ENCODE peak calls at places on chromosomes 3 and 15, in five cellular contexts. One of them, this sample, is unnamed.

GRCh38 chr3:39189648-39190269 is 2.6 kb downstream of the XIRP1 start:
- DNase-seq in left ventricle myocardium inferior: no peak
- DNase-seq in brain microvascular endothelial cell: peak
- DNase-seq in astrocyte of the cerebellum: peak
- DNase-seq in fibroblast of pulmonary artery: peak
- DNase-seq in this sample: no peak

GRCh38 chr3:187963677-187964385 is 190.1 kb upstream of the LPP start:
- DNase-seq in brain microvascular endothelial cell: no peak
- DNase-seq in left ventricle myocardium inferior: no peak
- DNase-seq in astrocyte of the cerebellum: no peak
- DNase-seq in fibroblast of pulmonary artery: peak
- DNase-seq in this sample: no peak

GRCh38 chr3:23108651-23109050 is 94.5 kb upstream of the UBE2E2 start:
- DNase-seq in astrocyte of the cerebellum: no peak
- DNase-seq in brain microvascular endothelial cell: no peak
- DNase-seq in fibroblast of pulmonary artery: no peak
- DNase-seq in left ventricle myocardium inferior: no peak
- DNase-seq in this sample: no peak

GRCh38 chr3:182596673-182597410 is 196.5 kb upstream of the ATP11B start:
- DNase-seq in astrocyte of the cerebellum: no peak
- DNase-seq in brain microvascular endothelial cell: no peak
- DNase-seq in fibroblast of pulmonary artery: no peak
- DNase-seq in left ventricle myocardium inferior: no peak
- DNase-seq in this sample: no peak

GRCh38 chr15:70826634-70827033 is 27.3 kb downstream of the LARP6 start:
- DNase-seq in fibroblast of pulmonary artery: peak
- DNase-seq in brain microvascular endothelial cell: peak
- DNase-seq in left ventricle myocardium inferior: no peak
- DNase-seq in astrocyte of the cerebellum: no peak
- DNase-seq in this sample: peak

GRCh38 chr3:127035672-127036071 is 52.8 kb downstream of the PLXNA1 start:
- DNase-seq in left ventricle myocardium inferior: peak
- DNase-seq in astrocyte of the cerebellum: peak
- DNase-seq in fibroblast of pulmonary artery: peak
- DNase-seq in brain microvascular endothelial cell: peak
- DNase-seq in this sample: peak

GRCh38 chr3:143885803-143886427 is 37.6 kb upstream of the SLC9A9 start:
- DNase-seq in brain microvascular endothelial cell: peak
- DNase-seq in left ventricle myocardium inferior: no peak
- DNase-seq in astrocyte of the cerebellum: no peak
- DNase-seq in fibroblast of pulmonary artery: peak
- DNase-seq in this sample: no peak

GRCh38 chr15:22945071-22945470 is 35.1 kb downstream of the CYFIP1 start:
- DNase-seq in left ventricle myocardium inferior: no peak
- DNase-seq in fibroblast of pulmonary artery: no peak
- DNase-seq in astrocyte of the cerebellum: no peak
- DNase-seq in brain microvascular endothelial cell: no peak
- DNase-seq in this sample: no peak

GRCh38 chr3:53803816-53804545 is 42.2 kb downstream of the CHDH start:
- DNase-seq in fibroblast of pulmonary artery: no peak
- DNase-seq in left ventricle myocardium inferior: no peak
- DNase-seq in brain microvascular endothelial cell: no peak
- DNase-seq in astrocyte of the cerebellum: no peak
- DNase-seq in this sample: no peak

GRCh38 chr3:193768069-193768391 is 175.0 kb downstream of the OPA1 start:
- DNase-seq in brain microvascular endothelial cell: peak
- DNase-seq in left ventricle myocardium inferior: no peak
- DNase-seq in fibroblast of pulmonary artery: peak
- DNase-seq in astrocyte of the cerebellum: no peak
- DNase-seq in this sample: no peak

GRCh38 chr15:92914768-92915221 is 14.7 kb downstream of the CHD2 start:
- DNase-seq in left ventricle myocardium inferior: no peak
- DNase-seq in astrocyte of the cerebellum: no peak
- DNase-seq in brain microvascular endothelial cell: no peak
- DNase-seq in fibroblast of pulmonary artery: no peak
- DNase-seq in this sample: no peak

GRCh38 chr3:30658328-30659052 is 52.1 kb downstream of the TGFBR2 start:
- DNase-seq in brain microvascular endothelial cell: peak
- DNase-seq in fibroblast of pulmonary artery: peak
- DNase-seq in left ventricle myocardium inferior: no peak
- DNase-seq in astrocyte of the cerebellum: peak
- DNase-seq in this sample: no peak
- TF ChIP-seq CTCF in brain microvascular endothelial cell: no peak
- TF ChIP-seq CTCF in fibroblast of pulmonary artery: no peak
- TF ChIP-seq CTCF in left ventricle myocardium inferior: no peak
- TF ChIP-seq CTCF in astrocyte of the cerebellum: no peak
- TF ChIP-seq CTCF in this sample: no peak

DNA sequence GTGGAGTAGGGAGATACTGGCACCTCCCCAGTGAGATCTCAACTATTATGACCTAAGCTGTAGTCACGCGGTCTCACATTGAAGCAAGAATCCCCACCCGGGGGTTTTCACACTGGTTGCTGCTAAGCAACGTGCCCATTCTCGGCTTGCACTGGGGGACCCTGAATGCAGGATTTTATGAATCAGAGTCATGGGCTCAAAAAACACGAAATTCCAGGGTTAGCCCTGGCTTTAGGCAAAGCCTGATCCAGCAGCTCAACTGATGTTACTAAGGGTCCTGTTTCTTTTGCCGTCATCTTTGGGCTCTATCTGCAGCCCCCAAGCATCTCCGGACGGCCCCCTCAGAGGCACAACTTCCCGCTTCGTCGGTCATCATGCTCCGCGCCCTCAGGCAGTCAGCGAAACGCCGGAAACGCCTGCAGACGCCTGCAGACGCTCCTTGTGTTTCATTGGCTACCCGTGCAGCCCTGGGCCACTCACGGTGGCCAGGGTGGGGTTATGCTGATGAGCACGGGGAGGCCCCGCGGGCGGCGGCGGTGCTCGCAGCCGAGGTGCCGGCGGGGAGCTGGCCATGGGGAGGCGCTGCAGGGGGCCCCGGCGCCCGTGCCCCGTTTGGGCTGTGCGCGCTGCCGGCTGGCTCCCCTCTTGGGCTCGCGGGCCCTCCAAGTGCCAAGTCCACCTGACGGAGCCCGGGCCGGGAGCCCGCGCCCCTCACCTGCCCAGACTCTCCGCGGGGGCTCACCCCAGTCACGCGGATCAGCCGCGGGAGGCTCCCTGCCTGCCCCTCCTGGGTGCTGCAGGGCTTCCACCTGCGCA is 25.8 kb downstream of the EFCC1 start:
- DNase-seq in astrocyte of the cerebellum: no peak
- DNase-seq in fibroblast of pulmonary artery: peak
- DNase-seq in brain microvascular endothelial cell: peak
- DNase-seq in left ventricle myocardium inferior: peak
- DNase-seq in this sample: peak
- TF ChIP-seq CTCF in astrocyte of the cerebellum: no peak
- TF ChIP-seq CTCF in fibroblast of pulmonary artery: no peak
- TF ChIP-seq CTCF in brain microvascular endothelial cell: peak
- TF ChIP-seq CTCF in left ventricle myocardium inferior: peak
- TF ChIP-seq CTCF in this sample: peak

GRCh38 chr3:25548836-25549235 is 115.9 kb downstream of the TOP2B start:
- DNase-seq in left ventricle myocardium inferior: no peak
- DNase-seq in brain microvascular endothelial cell: no peak
- DNase-seq in fibroblast of pulmonary artery: peak
- DNase-seq in astrocyte of the cerebellum: peak
- DNase-seq in this sample: no peak
- TF ChIP-seq CTCF in left ventricle myocardium inferior: peak
- TF ChIP-seq CTCF in brain microvascular endothelial cell: no peak
- TF ChIP-seq CTCF in fibroblast of pulmonary artery: no peak
- TF ChIP-seq CTCF in astrocyte of the cerebellum: peak
- TF ChIP-seq CTCF in this sample: no peak

DNA sequence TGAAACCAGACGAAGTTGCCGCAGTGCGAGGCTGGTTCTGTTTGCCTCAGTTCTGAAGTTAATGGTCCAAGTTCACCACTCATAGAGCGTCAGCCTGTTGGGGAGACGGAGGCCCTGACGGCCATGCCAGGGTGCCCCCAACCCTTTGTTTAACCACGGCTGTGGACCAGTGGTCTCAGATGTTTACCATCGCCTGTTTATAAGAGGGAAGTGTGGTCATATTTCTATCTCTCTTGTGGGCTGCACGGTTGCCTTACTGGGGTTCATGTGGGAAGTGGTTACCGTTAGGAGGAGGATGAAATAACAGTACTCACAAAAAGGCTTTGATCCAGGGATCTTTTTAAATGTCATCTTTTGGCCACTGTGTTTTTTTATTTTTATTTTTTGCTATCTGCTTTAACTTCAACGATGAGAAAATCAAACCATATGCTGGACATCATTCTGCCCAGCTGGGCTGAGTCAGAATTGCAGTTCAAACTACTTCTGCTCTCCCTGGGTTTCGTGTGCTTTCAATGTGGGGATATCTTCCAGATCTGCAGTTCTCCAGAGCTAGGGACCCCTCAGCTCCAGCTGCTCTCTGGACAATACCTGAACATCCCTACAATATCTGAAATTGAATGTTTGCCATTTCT is 17.8 kb downstream of the SMAD3 start:
- DNase-seq in astrocyte of the cerebellum: no peak
- DNase-seq in left ventricle myocardium inferior: no peak
- DNase-seq in brain microvascular endothelial cell: no peak
- DNase-seq in fibroblast of pulmonary artery: no peak
- DNase-seq in this sample: no peak
- TF ChIP-seq CTCF in astrocyte of the cerebellum: peak
- TF ChIP-seq CTCF in left ventricle myocardium inferior: no peak
- TF ChIP-seq CTCF in brain microvascular endothelial cell: peak
- TF ChIP-seq CTCF in fibroblast of pulmonary artery: no peak
- TF ChIP-seq CTCF in this sample: no peak

GRCh38 chr3:172303941-172304558 is 144.2 kb downstream of the GHSR start:
- DNase-seq in fibroblast of pulmonary artery: no peak
- DNase-seq in astrocyte of the cerebellum: no peak
- DNase-seq in brain microvascular endothelial cell: no peak
- DNase-seq in left ventricle myocardium inferior: no peak
- DNase-seq in this sample: no peak
- TF ChIP-seq CTCF in fibroblast of pulmonary artery: peak
- TF ChIP-seq CTCF in astrocyte of the cerebellum: peak
- TF ChIP-seq CTCF in brain microvascular endothelial cell: peak
- TF ChIP-seq CTCF in left ventricle myocardium inferior: peak
- TF ChIP-seq CTCF in this sample: peak

This sample was measured in kidney epithelial cell.